ENCODE peak calls at places on chromosomes 16 and 17, in five cellular contexts. E is NCI-H1105 treated with DMSO at 0.1 percent for 48 hours, V is MG63, S is heart left ventricle, G is HAP-1. J is an unnamed sample.

GRCh38 chr17:63543822-63544420 is 6.4 kb upstream of the DCAF7 start:
- DNase-seq in E (no peak), V (no peak), S (no peak), G (no peak), J (no peak)

GRCh38 chr16:31440511-31441184 is 1.9 kb downstream of the ZNF843 start:
- DNase-seq in E (no peak), V (no peak), S (no peak), G (no peak), J (no peak)

GRCh38 chr16:1989826-1990335 is at the start of gene SYNGR3:
- DNase-seq in E (no peak), V (peak), S (no peak), G (no peak), J (no peak)

GRCh38 chr17:66724581-66725341 is 110.2 kb upstream of the CACNG5 start:
- DNase-seq in E (peak), V (peak), S (peak), G (no peak), J (peak)

GRCh38 chr17:78128616-78129384 is at the start of gene TMC6:
- DNase-seq in E (peak), V (no peak), S (peak), G (peak), J (no peak)

GRCh38 chr17:17722081-17722905 is 41.0 kb downstream of the RAI1 start:
- DNase-seq in E (no peak), V (no peak), S (no peak), G (no peak), J (no peak)

GRCh38 chr16:30464078-30464477 is 8.5 kb upstream of the ITGAL start:
- DNase-seq in E (no peak), V (no peak), S (no peak), G (no peak), J (no peak)

GRCh38 chr17:3695723-3696411 is at the start of gene P2RX5:
- DNase-seq in E (no peak), V (peak), S (no peak), G (peak), J (no peak)

GRCh38 chr17:76845524-76845923 is 22.7 kb upstream of the MGAT5B start:
- DNase-seq in E (no peak), V (peak), S (no peak), G (no peak), J (peak)

GRCh38 chr17:420479-421175 is 68.0 kb upstream of the RPH3AL start:
- DNase-seq in E (no peak), V (no peak), S (no peak), G (no peak), J (no peak)

GRCh38 chr16:19291459-19291858 is 5.9 kb downstream of the CLEC19A start:
- DNase-seq in E (no peak), V (peak), S (no peak), G (peak), J (no peak)

GRCh38 chr17:34981538-34982241 is 1.4 kb downstream of the LIG3 start:
- DNase-seq in E (peak), V (no peak), S (no peak), G (peak), J (peak)

GRCh38 chr16:68839831-68840230 is 3.5 kb upstream of the TANGO6 start:
- DNase-seq in E (no peak), V (no peak), S (no peak), G (no peak), J (no peak)

GRCh38 chr17:39800540-39800939 is 62.8 kb downstream of the GRB7 start:
- DNase-seq in E (peak), V (no peak), S (no peak), G (no peak), J (no peak)

GRCh38 chr16:53213542-53213941 is 158.8 kb downstream of the CHD9 start:
- DNase-seq in E (no peak), V (no peak), S (no peak), G (no peak), J (no peak)

GRCh38 chr17:27376637-27377547 is 79.4 kb upstream of the KSR1 start:
- DNase-seq in E (no peak), V (peak), S (no peak), G (no peak), J (peak)

GRCh38 chr17:71412803-71413202 is 708.0 kb upstream of the SOX9 start:
- DNase-seq in E (no peak), V (peak), S (no peak), G (no peak), J (peak)

GRCh38 chr17:7060165-7060890 is 16.4 kb upstream of the SLC16A11 start:
- DNase-seq in E (no peak), V (peak), S (no peak), G (no peak), J (peak)

GRCh38 chr17:67489273-67489672 is 112.2 kb downstream of the PITPNC1 start:
- DNase-seq in E (no peak), V (no peak), S (no peak), G (no peak), J (no peak)

GRCh38 chr17:44502598-44503079 is 567 bp downstream of the GPATCH8 start:
- DNase-seq in E (peak), V (no peak), S (no peak), G (no peak), J (peak)

GRCh38 chr16:50879873-50880695 is 138.2 kb downstream of the CYLD start:
- DNase-seq in E (no peak), V (no peak), S (no peak), G (no peak), J (no peak)

GRCh38 chr16:80804061-80804450 is 342 bp downstream of the CDYL2 start:
- DNase-seq in E (peak), V (peak), S (peak), G (no peak), J (peak)

GRCh38 chr16:69169051-69169450 is 17.9 kb upstream of the SNTB2 start:
- DNase-seq in E (no peak), V (no peak), S (no peak), G (no peak), J (no peak)

GRCh38 chr17:80824549-80825470 is 166.8 kb upstream of the CHMP6 start:
- DNase-seq in E (no peak), V (no peak), S (no peak), G (no peak), J (no peak)

GRCh38 chr17:48177816-48178215 is 70.2 kb downstream of the SNX11 start:
- DNase-seq in E (peak), V (no peak), S (no peak), G (no peak), J (no peak)

GRCh38 chr16:82240111-82240510 is 70.1 kb upstream of the MPHOSPH6 start:
- DNase-seq in E (no peak), V (no peak), S (no peak), G (no peak), J (peak)

GRCh38 chr17:57585341-57586098 is 159.6 kb downstream of the CCDC182 start:
- DNase-seq in E (peak), V (peak), S (no peak), G (no peak), J (no peak)

GRCh38 chr16:86379505-86379846 is 130.9 kb upstream of the FOXF1 start:
- DNase-seq in E (no peak), V (no peak), S (no peak), G (no peak), J (peak)

GRCh38 chr17:74513987-74514631 is 17.2 kb downstream of the CD300LB start:
- DNase-seq in E (peak), V (peak), S (no peak), G (no peak), J (peak)

GRCh38 chr17:41784207-41784744 is 2.2 kb downstream of the JUP start:
- DNase-seq in E (no peak), V (no peak), S (peak), G (peak), J (peak)

GRCh38 chr17:65586899-65587298 is 25.5 kb upstream of the AXIN2 start:
- DNase-seq in E (no peak), V (no peak), S (no peak), G (no peak), J (no peak)

GRCh38 chr16:80117731-80118130 is 423.1 kb upstream of the DYNLRB2 start:
- DNase-seq in E (no peak), V (no peak), S (no peak), G (no peak), J (no peak)

GRCh38 chr16:57502048-57502775 is 15.9 kb upstream of the DOK4 start:
- DNase-seq in E (no peak), V (no peak), S (no peak), G (no peak), J (no peak)

GRCh38 chr16:90018297-90019200 is 707 bp downstream of the DBNDD1 start:
- DNase-seq in E (no peak), V (no peak), S (no peak), G (no peak), J (no peak)